ENCODE peak calls at places on chromosomes 1 and 21, in seven cellular contexts. One of them, this sample, is unnamed.
A peak's percentile ranks its signal among the peaks of the same experiment; 100 is the strongest.

GRCh38 chr1:246602194-246602593 is 35.9 kb downstream of the CNST start:
- DNase-seq in OCI-LY7: no peak
- DNase-seq in A549: no peak
- DNase-seq in astrocyte of the spinal cord: peak; percentile 30
- DNase-seq in heart right ventricle: no peak
- DNase-seq in CD8-positive, alpha-beta T cell: peak; percentile 14
- DNase-seq in choroid plexus epithelial cell: no peak
- DNase-seq in this sample: no peak

GRCh38 chr1:170929835-170930554 is 5.3 kb upstream of the MROH9 start:
- DNase-seq in OCI-LY7: peak; percentile 67
- DNase-seq in A549: peak; percentile 66
- DNase-seq in astrocyte of the spinal cord: peak; percentile 66
- DNase-seq in heart right ventricle: no peak
- DNase-seq in CD8-positive, alpha-beta T cell: peak; percentile 8
- DNase-seq in choroid plexus epithelial cell: peak; percentile 79
- DNase-seq in this sample: peak; percentile 5

GRCh38 chr1:10948463-10948775 is 64.0 kb upstream of the TARDBP start:
- DNase-seq in OCI-LY7: no peak
- DNase-seq in A549: no peak
- DNase-seq in astrocyte of the spinal cord: no peak
- DNase-seq in heart right ventricle: no peak
- DNase-seq in CD8-positive, alpha-beta T cell: no peak
- DNase-seq in choroid plexus epithelial cell: no peak
- DNase-seq in this sample: no peak

GRCh38 chr1:27589841-27590426 is 14.0 kb downstream of the AHDC1 start:
- DNase-seq in OCI-LY7: no peak
- DNase-seq in A549: no peak
- DNase-seq in astrocyte of the spinal cord: peak; percentile 53
- DNase-seq in heart right ventricle: peak; percentile 72
- DNase-seq in CD8-positive, alpha-beta T cell: no peak
- DNase-seq in choroid plexus epithelial cell: peak; percentile 55
- DNase-seq in this sample: no peak

GRCh38 chr1:172134087-172134731 is 286.3 kb upstream of the C1orf105 start:
- DNase-seq in OCI-LY7: no peak
- DNase-seq in A549: no peak
- DNase-seq in astrocyte of the spinal cord: no peak
- DNase-seq in heart right ventricle: no peak
- DNase-seq in CD8-positive, alpha-beta T cell: no peak
- DNase-seq in choroid plexus epithelial cell: peak; percentile 23
- DNase-seq in this sample: no peak

GRCh38 chr1:18882511-18882910 is 19.8 kb downstream of the ALDH4A1 start:
- DNase-seq in OCI-LY7: no peak
- DNase-seq in A549: no peak
- DNase-seq in astrocyte of the spinal cord: no peak
- DNase-seq in heart right ventricle: no peak
- DNase-seq in CD8-positive, alpha-beta T cell: no peak
- DNase-seq in choroid plexus epithelial cell: no peak
- DNase-seq in this sample: no peak

GRCh38 chr1:17189632-17190525 is 15.0 kb upstream of the PADI1 start:
- DNase-seq in OCI-LY7: no peak
- DNase-seq in A549: no peak
- DNase-seq in astrocyte of the spinal cord: peak; percentile 96
- DNase-seq in heart right ventricle: no peak
- DNase-seq in CD8-positive, alpha-beta T cell: no peak
- DNase-seq in choroid plexus epithelial cell: peak; percentile 89
- DNase-seq in this sample: no peak

GRCh38 chr1:61157420-61157987 is 75.1 kb downstream of the NFIA start:
- DNase-seq in OCI-LY7: no peak
- DNase-seq in A549: no peak
- DNase-seq in astrocyte of the spinal cord: peak; percentile 91
- DNase-seq in heart right ventricle: no peak
- DNase-seq in CD8-positive, alpha-beta T cell: no peak
- DNase-seq in choroid plexus epithelial cell: peak; percentile 89
- DNase-seq in this sample: no peak

GRCh38 chr1:117657949-117658660 is 52.3 kb downstream of the TENT5C start:
- DNase-seq in OCI-LY7: no peak
- DNase-seq in A549: no peak
- DNase-seq in astrocyte of the spinal cord: no peak
- DNase-seq in heart right ventricle: no peak
- DNase-seq in CD8-positive, alpha-beta T cell: no peak
- DNase-seq in choroid plexus epithelial cell: no peak
- DNase-seq in this sample: no peak

GRCh38 chr1:114122891-114123621 is 30.6 kb downstream of the SYT6 start:
- DNase-seq in OCI-LY7: no peak
- DNase-seq in A549: peak; percentile 21
- DNase-seq in astrocyte of the spinal cord: peak; percentile 9
- DNase-seq in heart right ventricle: no peak
- DNase-seq in CD8-positive, alpha-beta T cell: no peak
- DNase-seq in choroid plexus epithelial cell: no peak
- DNase-seq in this sample: no peak

GRCh38 chr1:179599623-179600249 is 8.1 kb downstream of the TDRD5 start:
- DNase-seq in OCI-LY7: peak; percentile 85
- DNase-seq in A549: peak; percentile 20
- DNase-seq in astrocyte of the spinal cord: peak; percentile 10
- DNase-seq in heart right ventricle: no peak
- DNase-seq in CD8-positive, alpha-beta T cell: no peak
- DNase-seq in choroid plexus epithelial cell: peak; percentile 47
- DNase-seq in this sample: no peak

GRCh38 chr21:42865361-42866160 is 13.8 kb downstream of the WDR4 start:
- DNase-seq in OCI-LY7: no peak
- DNase-seq in A549: no peak
- DNase-seq in astrocyte of the spinal cord: no peak
- DNase-seq in heart right ventricle: peak; percentile 69
- DNase-seq in CD8-positive, alpha-beta T cell: no peak
- DNase-seq in choroid plexus epithelial cell: no peak
- DNase-seq in this sample: no peak

GRCh38 chr1:10975567-10976326 is 36.7 kb upstream of the TARDBP start:
- DNase-seq in OCI-LY7: no peak
- DNase-seq in A549: peak; percentile 30
- DNase-seq in astrocyte of the spinal cord: peak; percentile 39
- DNase-seq in heart right ventricle: no peak
- DNase-seq in CD8-positive, alpha-beta T cell: no peak
- DNase-seq in choroid plexus epithelial cell: peak; percentile 59
- DNase-seq in this sample: no peak

GRCh38 chr1:6473974-6474814 is 8.2 kb upstream of the TNFRSF25 start:
- DNase-seq in OCI-LY7: no peak
- DNase-seq in A549: no peak
- DNase-seq in astrocyte of the spinal cord: no peak
- DNase-seq in heart right ventricle: no peak
- DNase-seq in CD8-positive, alpha-beta T cell: no peak
- DNase-seq in choroid plexus epithelial cell: no peak
- DNase-seq in this sample: no peak

GRCh38 chr1:36950588-36950987 is 83.7 kb downstream of the GRIK3 start:
- DNase-seq in OCI-LY7: peak; percentile 97
- DNase-seq in A549: no peak
- DNase-seq in astrocyte of the spinal cord: no peak
- DNase-seq in heart right ventricle: no peak
- DNase-seq in CD8-positive, alpha-beta T cell: no peak
- DNase-seq in choroid plexus epithelial cell: no peak
- DNase-seq in this sample: no peak

GRCh38 chr1:178241057-178241456 is 147.2 kb downstream of the RASAL2 start:
- DNase-seq in OCI-LY7: no peak
- DNase-seq in A549: no peak
- DNase-seq in astrocyte of the spinal cord: peak; percentile 62
- DNase-seq in heart right ventricle: no peak
- DNase-seq in CD8-positive, alpha-beta T cell: no peak
- DNase-seq in choroid plexus epithelial cell: peak; percentile 78
- DNase-seq in this sample: no peak

GRCh38 chr1:32864375-32865019 is 6.2 kb downstream of the FNDC5 start:
- DNase-seq in OCI-LY7: no peak
- DNase-seq in A549: no peak
- DNase-seq in astrocyte of the spinal cord: no peak
- DNase-seq in heart right ventricle: no peak
- DNase-seq in CD8-positive, alpha-beta T cell: no peak
- DNase-seq in choroid plexus epithelial cell: no peak
- DNase-seq in this sample: no peak

GRCh38 chr1:153697873-153698647 is 19.6 kb downstream of the NPR1 start:
- DNase-seq in OCI-LY7: no peak
- DNase-seq in A549: no peak
- DNase-seq in astrocyte of the spinal cord: peak; percentile 16
- DNase-seq in heart right ventricle: peak; percentile 77
- DNase-seq in CD8-positive, alpha-beta T cell: no peak
- DNase-seq in choroid plexus epithelial cell: peak; percentile 47
- DNase-seq in this sample: no peak

GRCh38 chr1:84634536-84635205 is 55.6 kb downstream of the SSX2IP start:
- DNase-seq in OCI-LY7: no peak
- DNase-seq in A549: no peak
- DNase-seq in astrocyte of the spinal cord: no peak
- DNase-seq in heart right ventricle: no peak
- DNase-seq in CD8-positive, alpha-beta T cell: no peak
- DNase-seq in choroid plexus epithelial cell: peak; percentile 13
- DNase-seq in this sample: no peak

GRCh38 chr1:39902121-39902807 is 547 bp upstream of the MYCL start:
- DNase-seq in OCI-LY7: peak; percentile 72
- DNase-seq in A549: peak; percentile 48
- DNase-seq in astrocyte of the spinal cord: no peak
- DNase-seq in heart right ventricle: peak; percentile 66
- DNase-seq in CD8-positive, alpha-beta T cell: peak; percentile 69
- DNase-seq in choroid plexus epithelial cell: no peak
- DNase-seq in this sample: peak; percentile 69

GRCh38 chr1:4699724-4700301 is 45.4 kb downstream of the AJAP1 start:
- DNase-seq in OCI-LY7: peak; percentile 13
- DNase-seq in A549: no peak
- DNase-seq in astrocyte of the spinal cord: peak; percentile 59
- DNase-seq in heart right ventricle: no peak
- DNase-seq in CD8-positive, alpha-beta T cell: no peak
- DNase-seq in choroid plexus epithelial cell: peak; percentile 2
- DNase-seq in this sample: no peak

GRCh38 chr1:206674745-206675175 is 9.9 kb upstream of the MAPKAPK2 start:
- DNase-seq in OCI-LY7: no peak
- DNase-seq in A549: peak; percentile 46
- DNase-seq in astrocyte of the spinal cord: peak; percentile 99
- DNase-seq in heart right ventricle: peak; percentile 38
- DNase-seq in CD8-positive, alpha-beta T cell: no peak
- DNase-seq in choroid plexus epithelial cell: peak; percentile 99
- DNase-seq in this sample: no peak

GRCh38 chr1:34709547-34709946 is 45.3 kb upstream of the GJB5 start:
- DNase-seq in OCI-LY7: no peak
- DNase-seq in A549: no peak
- DNase-seq in astrocyte of the spinal cord: no peak
- DNase-seq in heart right ventricle: no peak
- DNase-seq in CD8-positive, alpha-beta T cell: no peak
- DNase-seq in choroid plexus epithelial cell: peak; percentile 1
- DNase-seq in this sample: no peak

GRCh38 chr1:17861685-17862084 is 106.6 kb downstream of the ACTL8 start:
- DNase-seq in OCI-LY7: no peak
- DNase-seq in A549: no peak
- DNase-seq in astrocyte of the spinal cord: peak; percentile 44
- DNase-seq in heart right ventricle: no peak
- DNase-seq in CD8-positive, alpha-beta T cell: no peak
- DNase-seq in choroid plexus epithelial cell: peak; percentile 88
- DNase-seq in this sample: no peak

GRCh38 chr1:180720753-180721152 is 88.9 kb downstream of the XPR1 start:
- DNase-seq in OCI-LY7: no peak
- DNase-seq in A549: no peak
- DNase-seq in astrocyte of the spinal cord: no peak
- DNase-seq in heart right ventricle: no peak
- DNase-seq in CD8-positive, alpha-beta T cell: no peak
- DNase-seq in choroid plexus epithelial cell: no peak
- DNase-seq in this sample: no peak

GRCh38 chr1:2429780-2430591 is 17.6 kb upstream of the PEX10 start:
- DNase-seq in OCI-LY7: no peak
- DNase-seq in A549: no peak
- DNase-seq in astrocyte of the spinal cord: no peak
- DNase-seq in heart right ventricle: no peak
- DNase-seq in CD8-positive, alpha-beta T cell: no peak
- DNase-seq in choroid plexus epithelial cell: peak; percentile 28
- DNase-seq in this sample: peak; percentile 50

GRCh38 chr1:66725885-66726665 is 26.2 kb upstream of the DYNLT5 start:
- DNase-seq in OCI-LY7: peak; percentile 73
- DNase-seq in A549: peak; percentile 2
- DNase-seq in astrocyte of the spinal cord: peak; percentile 77
- DNase-seq in heart right ventricle: no peak
- DNase-seq in CD8-positive, alpha-beta T cell: peak; percentile 54
- DNase-seq in choroid plexus epithelial cell: peak; percentile 91
- DNase-seq in this sample: no peak

GRCh38 chr1:113783254-113784103 is 24.2 kb upstream of the PHTF1 start:
- DNase-seq in OCI-LY7: peak; percentile 62
- DNase-seq in A549: no peak
- DNase-seq in astrocyte of the spinal cord: peak; percentile 45
- DNase-seq in heart right ventricle: no peak
- DNase-seq in CD8-positive, alpha-beta T cell: peak; percentile 38
- DNase-seq in choroid plexus epithelial cell: peak; percentile 66
- DNase-seq in this sample: no peak